ENCODE peak calls at places on chromosomes 2 and 18, in nine cellular contexts. M, L, U, X, H, I, E, W and K are unnamed samples.

GRCh38 chr2:3097804-3098203 is 279.8 kb downstream of the EIPR1 start:
- DNase-seq in E (no peak), M (no peak), L (no peak), U (no peak), I (peak; percentile 9), X (no peak), W (no peak), H (no peak), K (peak; percentile 17)

GRCh38 chr2:216119144-216119543 is 10.0 kb downstream of the XRCC5 start:
- DNase-seq in H (no peak), M (no peak), X (no peak), E (no peak), I (no peak), W (no peak), U (no peak), L (no peak), K (no peak)

GRCh38 chr2:234823877-234824376 is 127.9 kb upstream of the SH3BP4 start:
- DNase-seq in E (peak; percentile 100), X (peak; percentile 51), H (no peak), W (no peak), L (peak; percentile 81), U (no peak), M (peak; percentile 18), I (peak; percentile 18), K (peak; percentile 55)

GRCh38 chr2:120678251-120678650 is 57.4 kb upstream of the GLI2 start:
- DNase-seq in L (no peak), W (no peak), U (no peak), E (peak; percentile 35), X (no peak), M (no peak), I (no peak), H (no peak), K (no peak)

GRCh38 chr2:143254108-143254507 is 124.9 kb downstream of the ARHGAP15 start:
- DNase-seq in W (no peak), X (no peak), I (no peak), L (no peak), H (no peak), U (no peak), E (no peak), M (no peak), K (no peak)

GRCh38 chr2:141796449-141796848 is 334.4 kb downstream of the LRP1B start:
- DNase-seq in H (no peak), W (no peak), M (no peak), E (no peak), L (no peak), I (no peak), X (no peak), U (no peak), K (no peak)

GRCh38 chr2:240820014-240820606 is at the start of gene KIF1A:
- DNase-seq in M (no peak), E (no peak), I (no peak), U (no peak), W (no peak), X (no peak), L (peak; percentile 78), H (no peak), K (no peak)

GRCh38 chr18:24983566-24983965 is 368.4 kb downstream of the ZNF521 start:
- DNase-seq in W (no peak), U (no peak), X (no peak), M (no peak), H (no peak), I (no peak), L (no peak), E (no peak), K (no peak)

GRCh38 chr2:86052676-86053075 is 53.0 kb downstream of the POLR1A start:
- DNase-seq in E (no peak), M (no peak), X (no peak), U (no peak), W (no peak), L (peak; percentile 60), I (no peak), H (peak; percentile 7), K (no peak)

GRCh38 chr2:240786355-240786841 is 33.6 kb downstream of the KIF1A start:
- DNase-seq in E (no peak), X (peak; percentile 10), I (no peak), L (no peak), U (no peak), M (no peak), W (no peak), H (no peak), K (no peak)

GRCh38 chr18:50038448-50038847 is 156.5 kb downstream of the MYO5B start:
- DNase-seq in E (no peak), X (no peak), U (no peak), L (no peak), H (no peak), M (no peak), W (peak; percentile 14), I (no peak), K (no peak)

GRCh38 chr2:10813085-10813748 is 632 bp upstream of the PDIA6 start:
- DNase-seq in U (peak; percentile 22), M (no peak), W (no peak), E (no peak), I (no peak), L (no peak), H (no peak), X (no peak), K (no peak)

GRCh38 chr2:119724656-119725485 is 34.9 kb upstream of the PTPN4 start:
- DNase-seq in U (no peak), X (no peak), M (no peak), E (no peak), L (no peak), H (no peak), W (no peak), I (no peak), K (no peak)

GRCh38 chr2:30693821-30694281 is 113.4 kb downstream of the CAPN13 start:
- DNase-seq in W (no peak), M (no peak), X (peak; percentile 59), I (no peak), L (no peak), H (no peak), U (no peak), E (no peak), K (peak; percentile 20)

GRCh38 chr2:45884126-45884525 is 232.7 kb downstream of the PRKCE start:
- DNase-seq in X (no peak), I (no peak), M (no peak), U (no peak), W (no peak), L (no peak), H (no peak), E (no peak), K (no peak)

GRCh38 chr18:36108601-36109000 is 20.5 kb downstream of the SLC39A6 start:
- DNase-seq in E (no peak), U (no peak), H (no peak), M (no peak), I (no peak), X (no peak), W (no peak), L (no peak), K (no peak)
- H3K27ac ChIP-seq in E (no peak overlapping the region), U (no peak overlapping the region), H (no peak overlapping the region), M (no peak overlapping the region), I (no peak overlapping the region), X (no peak overlapping the region), W (no peak overlapping the region), L (no peak overlapping the region), K (no peak overlapping the region)

GRCh38 chr2:8584174-8585066 is 97.4 kb upstream of the ID2 start:
- DNase-seq in U (peak; percentile 37), X (no peak), I (no peak), E (no peak), M (no peak), W (no peak), L (no peak), H (no peak), K (no peak)
- H3K4me3 ChIP-seq in U (peak overlapping the region; percentile 61), X (peak overlapping the region; percentile 2), I (no peak overlapping the region), E (peak overlapping the region; percentile 25), M (peak overlapping the region; percentile 32), W (no peak overlapping the region), L (no peak overlapping the region), H (no peak overlapping the region), K (peak overlapping the region; percentile 3)

DNA sequence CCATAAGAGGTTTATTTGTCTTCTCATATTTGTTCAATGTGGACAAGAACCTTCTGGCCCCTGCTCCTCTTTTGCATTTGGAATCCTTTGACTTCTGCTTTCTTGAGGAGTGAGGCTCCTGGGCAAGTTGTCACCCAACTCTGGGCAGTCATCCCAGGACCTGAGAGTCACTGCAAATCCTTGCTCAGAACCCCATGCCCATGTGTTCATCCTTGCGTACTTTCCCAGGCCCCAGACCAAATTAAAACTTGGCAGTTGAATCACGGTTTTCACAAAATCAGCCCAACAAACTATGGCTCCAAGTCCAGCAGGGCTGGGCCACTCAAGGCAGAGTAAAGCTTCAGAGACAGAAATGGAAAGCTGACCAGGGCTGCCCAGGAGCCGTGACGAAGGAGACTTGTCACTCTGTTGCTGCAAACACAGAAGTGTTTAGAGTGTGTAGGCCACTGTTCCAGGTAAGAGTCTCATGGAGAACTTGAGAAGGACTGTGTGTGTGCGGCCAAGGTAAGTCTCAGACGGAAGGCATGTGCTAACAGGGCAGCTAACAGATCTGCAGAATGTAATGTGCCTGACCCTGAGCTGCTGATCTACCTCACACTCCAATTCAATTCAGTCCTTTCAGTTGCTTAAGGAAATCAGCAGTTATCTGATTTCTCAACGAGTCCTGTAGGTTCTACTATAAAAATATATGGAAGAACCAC is 549.4 kb upstream of the HS6ST1 start:
- DNase-seq in W (no peak), M (no peak), L (peak; percentile 52), U (no peak), I (no peak), E (no peak), H (no peak), X (no peak), K (no peak)
- H3K27ac ChIP-seq in W (no peak overlapping the region), M (no peak overlapping the region), L (no peak overlapping the region), U (no peak overlapping the region), I (no peak overlapping the region), E (no peak overlapping the region), H (no peak overlapping the region), X (no peak overlapping the region), K (no peak overlapping the region)

DNA sequence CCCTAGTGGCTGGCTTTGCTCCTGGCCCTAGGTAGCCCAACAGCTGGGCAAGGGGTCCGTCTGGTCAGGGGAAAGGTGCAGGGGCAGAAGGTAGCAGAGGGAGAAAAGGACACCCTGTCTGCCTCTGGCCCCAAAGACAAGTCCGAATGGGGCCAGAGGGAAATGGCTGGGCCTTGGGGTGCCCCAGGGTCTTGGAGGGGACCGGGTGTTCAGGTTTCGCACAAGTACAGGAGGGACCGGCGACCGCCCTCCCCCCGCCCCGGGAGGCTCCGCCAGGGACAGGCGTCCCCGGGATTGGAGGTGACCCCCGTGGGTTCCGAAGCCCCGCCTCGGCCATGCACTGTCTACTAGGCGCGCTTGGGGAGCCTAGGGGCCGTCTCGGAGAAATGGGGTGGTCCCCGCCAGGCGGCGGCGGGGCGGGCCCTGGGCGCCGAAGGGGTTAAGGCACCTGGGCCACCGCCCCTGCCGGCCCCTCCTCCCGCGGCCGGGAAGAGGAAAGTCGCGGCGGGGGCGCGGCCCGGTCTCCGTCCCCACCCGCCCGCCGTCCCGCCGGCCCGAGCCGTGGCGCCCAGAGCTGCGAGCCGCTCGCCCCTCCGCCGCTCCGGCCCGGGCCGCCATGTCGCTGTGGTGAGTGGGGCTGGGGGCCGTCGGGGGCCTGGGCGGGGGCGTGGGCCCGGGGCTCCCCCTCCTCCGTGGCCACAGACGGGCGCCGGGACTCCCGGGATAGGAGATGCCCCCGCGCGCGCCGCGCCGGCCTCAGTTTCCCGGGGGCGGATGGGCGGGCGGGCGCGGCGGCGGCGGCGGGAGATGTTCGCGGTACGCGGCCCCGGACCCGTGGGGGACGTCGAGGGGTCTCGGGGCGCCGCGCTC is at the start of gene B3GNT7:
- DNase-seq in I (peak; percentile 70), H (no peak), U (peak; percentile 62), L (peak; percentile 69), M (no peak), X (no peak), E (no peak), W (no peak), K (peak; percentile 34)
- H3K4me3 ChIP-seq in I (peak within 1 kb of the TSS; percentile 77), H (peak within 1 kb of the TSS; percentile 40), U (peak within 1 kb of the TSS; percentile 79), L (peak within 1 kb of the TSS; percentile 10), M (peak within 1 kb of the TSS; percentile 61), X (peak within 1 kb of the TSS; percentile 46), E (no peak within 1 kb of the TSS), W (no peak within 1 kb of the TSS), K (peak within 1 kb of the TSS; percentile 51)